ENCODE peak calls at places on chromosomes 1 and 21, in seven cellular contexts. E is omental fat pad; U is GM13976; W is astrocyte of the spinal cord; X is CD8-positive, alpha-beta T cell; H is HCT116; L is tibial artery. A is an unnamed sample.
A peak's percentile ranks its signal among the peaks of the same experiment; 100 is the strongest.

GRCh38 chr1:108646661-108647269 is 14.1 kb downstream of the HENMT1 start:
- DNase-seq in E (no peak), U (no peak), W (peak; percentile 58), X (peak; percentile 64), H (no peak), L (peak; percentile 80), A (no peak)

GRCh38 chr1:100313382-100313781 is 38.9 kb upstream of the CDC14A start:
- DNase-seq in E (no peak), U (no peak), W (no peak), X (no peak), H (peak; percentile 1), L (no peak), A (no peak)

GRCh38 chr1:14724697-14725096 is 126.2 kb downstream of the KAZN start:
- DNase-seq in E (no peak), U (no peak), W (no peak), X (no peak), H (no peak), L (no peak), A (no peak)

GRCh38 chr1:1879942-1880341 is 10.9 kb downstream of the GNB1 start:
- DNase-seq in E (no peak), U (no peak), W (no peak), X (no peak), H (no peak), L (no peak), A (no peak)

GRCh38 chr1:173914366-173914871 is 2.7 kb downstream of the SERPINC1 start:
- DNase-seq in E (no peak), U (peak; percentile 58), W (no peak), X (no peak), H (peak; percentile 48), L (no peak), A (no peak)

GRCh38 chr21:33267250-33267649 is 1.1 kb downstream of the IL10RB start:
- DNase-seq in E (no peak), U (no peak), W (no peak), X (no peak), H (no peak), L (no peak), A (no peak)

GRCh38 chr1:248900637-248901036 is 5.4 kb upstream of the PGBD2 start:
- DNase-seq in E (no peak), U (no peak), W (no peak), X (no peak), H (no peak), L (no peak), A (no peak)

GRCh38 chr1:212485895-212486590 is 53.3 kb downstream of the NENF start:
- DNase-seq in E (peak; percentile 44), U (no peak), W (peak; percentile 95), X (no peak), H (peak; percentile 66), L (peak; percentile 69), A (no peak)

GRCh38 chr1:94806451-94806861 is 13.7 kb upstream of the SLC44A3 start:
- DNase-seq in E (no peak), U (no peak), W (no peak), X (no peak), H (no peak), L (no peak), A (no peak)

GRCh38 chr1:36861380-36861779 is 172.9 kb downstream of the GRIK3 start:
- DNase-seq in E (no peak), U (no peak), W (no peak), X (no peak), H (no peak), L (no peak), A (no peak)

GRCh38 chr1:2382621-2383361 is 8.6 kb downstream of the MORN1 start:
- DNase-seq in E (no peak), U (peak; percentile 75), W (peak; percentile 26), X (no peak), H (peak; percentile 26), L (no peak), A (peak; percentile 45)

GRCh38 chr1:202007703-202008489 is 2.5 kb upstream of the ELF3 start:
- DNase-seq in E (no peak), U (no peak), W (no peak), X (no peak), H (peak; percentile 75), L (no peak), A (no peak)

GRCh38 chr1:44592208-44593145 is 81.8 kb downstream of the TMEM53 start:
- DNase-seq in E (no peak), U (no peak), W (no peak), X (no peak), H (no peak), L (no peak), A (no peak)

GRCh38 chr1:41714613-41715389 is 203.9 kb downstream of the HIVEP3 start:
- DNase-seq in E (no peak), U (no peak), W (peak; percentile 40), X (no peak), H (no peak), L (no peak), A (peak; percentile 64)

GRCh38 chr1:76640092-76640491 is 227.2 kb upstream of the ST6GALNAC5 start:
- DNase-seq in E (no peak), U (no peak), W (peak; percentile 31), X (no peak), H (peak; percentile 29), L (no peak), A (no peak)

GRCh38 chr1:43439121-43439581 is 14.6 kb downstream of the HYI start:
- DNase-seq in E (no peak), U (no peak), W (no peak), X (no peak), H (no peak), L (peak; percentile 19), A (no peak)

DNA sequence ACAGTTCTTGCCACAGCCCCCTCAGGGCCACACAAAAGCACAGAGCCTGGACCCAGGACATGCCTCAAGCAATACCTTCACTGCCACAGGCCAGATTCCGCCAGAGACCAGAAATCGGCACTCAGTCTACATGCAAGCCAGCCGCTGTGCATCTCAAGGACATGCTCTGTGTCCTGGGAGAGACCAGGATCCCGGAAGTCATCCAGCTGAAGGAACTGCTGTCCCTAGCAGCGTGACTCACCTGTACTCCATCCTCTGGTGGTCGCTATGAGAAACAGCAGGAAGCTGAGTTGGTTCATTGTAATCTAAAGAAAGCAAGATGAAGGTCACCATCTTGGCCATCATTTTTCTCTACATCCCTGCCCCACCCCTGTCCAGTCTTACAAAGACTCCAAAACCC is 401 bp downstream of the ITLN1 start:
- DNase-seq in E (no peak), U (no peak), W (no peak), X (no peak), H (peak; percentile 6), L (no peak), A (no peak)
- TF ChIP-seq CTCF in E (no peak), U (no peak), W (no peak), X (peak; percentile 35), H (no peak), L (peak; percentile 16), A (no peak)

GRCh38 chr1:57010511-57010910 is 44.7 kb upstream of the C8B start:
- DNase-seq in E (no peak), U (no peak), W (no peak), X (no peak), H (no peak), L (no peak), A (no peak)
- TF ChIP-seq CTCF in E (no peak), U (no peak), W (no peak), X (no peak), H (no peak), L (no peak), A (no peak)

GRCh38 chr1:87274851-87275250 is 53.8 kb upstream of the LMO4 start:
- DNase-seq in E (no peak), U (no peak), W (no peak), X (no peak), H (no peak), L (no peak), A (no peak)

GRCh38 chr1:87278791-87279190 is 49.9 kb upstream of the LMO4 start:
- DNase-seq in E (no peak), U (no peak), W (no peak), X (no peak), H (no peak), L (no peak), A (no peak)

GRCh38 chr1:87284456-87285240 is 44.0 kb upstream of the LMO4 start:
- DNase-seq in E (no peak), U (no peak), W (no peak), X (no peak), H (no peak), L (no peak), A (no peak)

GRCh38 chr1:87279201-87279860 is 49.3 kb upstream of the LMO4 start:
- DNase-seq in E (no peak), U (no peak), W (no peak), X (no peak), H (no peak), L (peak; percentile 45), A (no peak)

DNA sequence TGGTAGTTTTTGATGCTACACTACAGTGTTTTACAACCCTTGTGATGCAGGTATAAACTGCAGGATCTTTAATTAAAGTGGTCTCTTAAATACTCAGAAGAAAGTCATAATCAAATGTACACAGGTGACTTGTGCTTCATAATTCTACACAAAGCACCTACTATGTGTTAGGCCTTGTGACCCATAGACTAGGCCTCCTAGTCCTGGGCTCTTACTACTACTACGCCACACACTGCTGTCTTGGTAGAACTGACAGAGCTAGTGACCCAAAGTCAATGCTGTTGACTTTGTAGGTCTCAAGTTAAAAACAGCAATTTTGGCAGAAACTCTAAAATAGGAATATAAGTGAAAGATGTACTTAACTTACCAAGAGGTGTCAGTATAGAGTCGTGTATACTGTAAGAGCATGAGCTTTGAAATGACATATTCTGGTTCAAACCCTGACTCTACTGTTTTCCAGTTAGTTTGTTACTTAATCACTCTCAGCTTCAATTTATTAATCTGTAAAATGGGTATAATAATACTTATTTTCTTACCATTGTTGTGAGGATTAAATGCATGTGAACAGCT is 48.6 kb upstream of the LMO4 start:
- DNase-seq in E (no peak), U (no peak), W (no peak), X (no peak), H (peak; percentile 10), L (no peak), A (no peak)
- TF ChIP-seq CTCF in E (no peak), U (no peak), W (no peak), X (no peak), H (no peak), L (no peak), A (no peak)

GRCh38 chr1:244011251-244011650 is 39.8 kb upstream of the ZBTB18 start:
- DNase-seq in E (no peak), U (no peak), W (peak; percentile 24), X (no peak), H (no peak), L (no peak), A (no peak)

GRCh38 chr1:244010599-244011211 is 40.4 kb upstream of the ZBTB18 start:
- DNase-seq in E (no peak), U (no peak), W (peak; percentile 2), X (no peak), H (no peak), L (no peak), A (no peak)

GRCh38 chr1:244012232-244012631 is 38.9 kb upstream of the ZBTB18 start:
- DNase-seq in E (no peak), U (no peak), W (peak; percentile 71), X (no peak), H (no peak), L (no peak), A (no peak)

GRCh38 chr1:244011796-244012195 is 39.3 kb upstream of the ZBTB18 start:
- DNase-seq in E (no peak), U (no peak), W (no peak), X (no peak), H (no peak), L (no peak), A (no peak)

DNA sequence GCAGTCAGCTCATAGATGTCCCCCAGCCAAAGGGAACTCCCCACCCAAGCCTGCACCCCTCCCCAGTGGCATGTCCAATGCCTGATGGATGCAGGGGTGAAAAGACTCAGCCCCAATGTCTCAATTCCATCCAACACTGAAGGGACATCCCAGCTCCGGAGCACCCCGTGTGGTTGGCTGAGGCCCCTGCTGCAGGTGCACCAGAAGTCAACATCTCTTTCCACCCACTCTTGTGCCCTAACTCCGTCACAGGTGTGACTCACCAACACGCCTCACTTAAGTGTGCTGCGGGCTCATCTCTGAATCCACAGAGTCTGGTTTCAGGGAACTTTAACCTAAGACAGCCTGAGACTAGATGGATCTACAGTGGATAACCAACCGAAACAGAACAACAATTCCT is 40.9 kb upstream of the ZBTB18 start:
- DNase-seq in E (no peak), U (no peak), W (peak; percentile 2), X (no peak), H (no peak), L (no peak), A (no peak)
- TF ChIP-seq CTCF in E (no peak), U (no peak), W (no peak), X (no peak), H (no peak), L (no peak), A (no peak)